ENCODE peak calls at places on chromosomes 12 and 14, in eight cellular contexts. R, X, F, Y, U, K, D and V are unnamed samples.

GRCh38 chr12:92927436-92928116 is 1.5 kb downstream of the EEA1 start:
- DNase-seq in R (peak; percentile 66), X (no peak), F (no peak), Y (no peak), U (peak; percentile 37), K (peak; percentile 45), D (no peak), V (no peak)

GRCh38 chr12:8677362-8677761 is 14.7 kb upstream of the MFAP5 start:
- DNase-seq in R (no peak), X (no peak), F (no peak), Y (no peak), U (no peak), K (no peak), D (no peak), V (no peak)

GRCh38 chr12:14571779-14572178 is 4.1 kb upstream of the PLBD1 start:
- DNase-seq in R (no peak), X (no peak), F (no peak), Y (no peak), U (no peak), K (no peak), D (no peak), V (no peak)

GRCh38 chr14:102201369-102201748 is 61.7 kb downstream of the WDR20 start:
- DNase-seq in R (no peak), X (no peak), F (no peak), Y (no peak), U (no peak), K (no peak), D (no peak), V (no peak)

GRCh38 chr12:65786041-65786440 is 38.2 kb upstream of the HMGA2 start:
- DNase-seq in R (no peak), X (no peak), F (no peak), Y (no peak), U (no peak), K (no peak), D (no peak), V (no peak)

GRCh38 chr12:3975652-3976051 is 102.5 kb upstream of the PARP11 start:
- DNase-seq in R (no peak), X (no peak), F (no peak), Y (no peak), U (no peak), K (no peak), D (no peak), V (no peak)

GRCh38 chr12:117577122-117577657 is 215.8 kb upstream of the NOS1 start:
- DNase-seq in R (no peak), X (no peak), F (no peak), Y (no peak), U (no peak), K (no peak), D (no peak), V (no peak)

GRCh38 chr12:132071837-132072384 is 72.2 kb downstream of the DDX51 start:
- DNase-seq in R (no peak), X (no peak), F (no peak), Y (no peak), U (no peak), K (no peak), D (no peak), V (no peak)

GRCh38 chr12:56221233-56221756 is 427 bp downstream of the RNF41 start:
- DNase-seq in R (peak; percentile 52), X (peak; percentile 74), F (no peak), Y (no peak), U (peak; percentile 32), K (peak; percentile 39), D (peak; percentile 49), V (no peak)

GRCh38 chr12:49644620-49644994 is 21.2 kb downstream of the PRPF40B start:
- DNase-seq in R (peak; percentile 79), X (peak; percentile 69), F (no peak), Y (peak; percentile 86), U (peak; percentile 68), K (peak; percentile 68), D (peak; percentile 80), V (peak; percentile 76)

GRCh38 chr14:81974543-81974942 is 440.9 kb upstream of the SEL1L start:
- DNase-seq in R (no peak), X (no peak), F (no peak), Y (no peak), U (no peak), K (no peak), D (no peak), V (no peak)

GRCh38 chr14:64638625-64639024 is 65.6 kb upstream of the PLEKHG3 start:
- DNase-seq in R (no peak), X (no peak), F (no peak), Y (no peak), U (no peak), K (no peak), D (no peak), V (no peak)

GRCh38 chr12:68953536-68953935 is 20.6 kb upstream of the CPM start:
- DNase-seq in R (peak; percentile 62), X (no peak), F (no peak), Y (no peak), U (no peak), K (no peak), D (no peak), V (no peak)

GRCh38 chr14:22106700-22107697 is 433.4 kb upstream of the OR4E1 start:
- DNase-seq in R (no peak), X (no peak), F (no peak), Y (no peak), U (no peak), K (no peak), D (no peak), V (no peak)

GRCh38 chr12:132427999-132428871 is 61.7 kb upstream of the FBRSL1 start:
- DNase-seq in R (no peak), X (peak; percentile 64), F (no peak), Y (no peak), U (no peak), K (peak; percentile 51), D (no peak), V (no peak)

GRCh38 chr12:53524476-53524875 is 17.2 kb upstream of the NPFF start:
- DNase-seq in R (no peak), X (no peak), F (no peak), Y (no peak), U (no peak), K (no peak), D (no peak), V (no peak)

GRCh38 chr12:53660064-53660463 is 15.8 kb downstream of the ATP5MC2 start:
- DNase-seq in R (no peak), X (no peak), F (no peak), Y (no peak), U (no peak), K (no peak), D (peak; percentile 32), V (no peak)

GRCh38 chr12:105168006-105168405 is 60.5 kb downstream of the WASHC4 start:
- DNase-seq in R (no peak), X (no peak), F (no peak), Y (no peak), U (no peak), K (no peak), D (no peak), V (no peak)

DNA sequence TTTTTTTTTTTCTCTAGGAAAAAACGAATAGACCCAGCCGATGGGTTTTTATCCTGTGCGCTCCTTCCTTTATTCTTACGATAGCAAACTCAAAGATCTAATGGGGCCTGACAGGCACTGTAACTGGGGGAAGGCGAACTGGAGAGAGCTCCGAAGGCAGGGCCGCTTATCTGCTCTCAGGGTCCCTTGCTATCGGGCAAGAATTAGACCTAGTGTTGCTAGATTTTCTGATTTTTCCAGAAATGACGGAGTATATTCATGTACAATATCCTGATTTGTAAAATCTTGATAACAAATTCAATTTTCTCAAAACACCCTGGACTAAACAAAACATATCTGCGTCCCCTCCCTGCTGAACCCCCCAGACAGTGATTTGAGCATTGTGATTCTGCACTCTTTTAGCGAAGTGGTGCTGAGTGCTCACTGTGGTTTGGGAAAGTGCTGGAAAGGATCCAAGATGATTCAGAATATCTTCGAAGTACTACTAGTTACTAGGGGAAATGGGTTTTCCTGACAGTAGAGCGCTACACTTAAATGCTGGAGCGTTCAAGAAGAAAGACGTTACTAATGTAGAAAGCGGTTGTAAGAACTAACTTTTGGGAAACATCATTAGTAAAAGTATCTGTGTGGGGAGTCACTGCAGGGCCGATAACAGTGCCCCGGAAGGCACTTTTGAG is 685 bp upstream of the STXBP6 start:
- DNase-seq in R (peak; percentile 38), X (no peak), F (no peak), Y (no peak), U (peak; percentile 37), K (no peak), D (no peak), V (no peak)
- H3K4me3 ChIP-seq in R (peak overlapping the region; percentile 44), X (peak overlapping the region; percentile 84), F (peak overlapping the region; percentile 49), Y (peak overlapping the region; percentile 71), U (peak overlapping the region; percentile 81), K (peak overlapping the region; percentile 68), D (peak overlapping the region; percentile 79), V (no peak overlapping the region)

GRCh38 chr14:72815459-72815858 is 78.4 kb downstream of the DPF3 start:
- DNase-seq in R (no peak), X (no peak), F (no peak), Y (no peak), U (no peak), K (no peak), D (no peak), V (no peak)
- H3K9me3 ChIP-seq in R (no peaks in the 10 kb centered on the region), X (no peaks in the 10 kb centered on the region), F (no peaks in the 10 kb centered on the region), Y (no peaks in the 10 kb centered on the region), U (no peaks in the 10 kb centered on the region), K (peaks cover 6% of the 10 kb centered on the region), D (peaks cover 8% of the 10 kb centered on the region), V (no peaks in the 10 kb centered on the region)

GRCh38 chr14:95250936-95251335 is 68.8 kb downstream of the CLMN start:
- DNase-seq in R (no peak), X (no peak), F (no peak), Y (no peak), U (no peak), K (no peak), D (no peak), V (no peak)
- H3K4me1 ChIP-seq in R (peaks cover 17% of the 10 kb centered on the region), X (no peaks in the 10 kb centered on the region), F (peaks cover 3% of the 10 kb centered on the region), Y (no peaks in the 10 kb centered on the region), U (peaks cover 6% of the 10 kb centered on the region), K (peaks cover 47% of the 10 kb centered on the region), D (peaks cover 13% of the 10 kb centered on the region), V (no peaks in the 10 kb centered on the region)

GRCh38 chr12:119179335-119180021 is 747 bp downstream of the HSPB8 start:
- DNase-seq in R (peak; percentile 75), X (no peak), F (no peak), Y (no peak), U (no peak), K (peak; percentile 69), D (no peak), V (no peak)
- H3K4me3 ChIP-seq in R (peak overlapping the region; percentile 61), X (peak overlapping the region; percentile 68), F (peak overlapping the region; percentile 45), Y (peak overlapping the region; percentile 91), U (no peak overlapping the region), K (peak overlapping the region; percentile 42), D (peak overlapping the region; percentile 82), V (no peak overlapping the region)

DNA sequence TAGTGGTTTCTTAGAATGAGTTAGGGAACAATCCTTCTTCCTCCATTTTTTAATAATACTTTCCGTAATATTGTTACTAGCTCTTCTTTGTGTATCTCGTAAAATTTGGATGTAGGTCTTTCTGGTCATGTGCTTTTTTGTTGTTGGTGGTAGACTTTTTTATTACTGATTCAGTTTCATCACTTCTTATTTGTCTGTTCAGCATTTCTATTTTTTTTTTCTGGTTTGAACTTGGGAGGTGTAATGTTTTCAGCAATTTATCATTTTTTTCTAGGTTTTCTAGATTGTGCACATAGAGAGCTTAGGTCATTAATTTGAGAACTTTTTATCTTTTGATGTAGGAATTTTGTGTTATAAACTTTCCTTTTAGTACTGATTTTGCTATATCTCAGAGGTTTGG is 1299.9 kb downstream of the FSCB start:
- DNase-seq in R (no peak), X (no peak), F (no peak), Y (no peak), U (no peak), K (no peak), D (no peak), V (no peak)
- H3K9me3 ChIP-seq in R (no peaks in the 10 kb centered on the region), X (no peaks in the 10 kb centered on the region), F (no peaks in the 10 kb centered on the region), Y (no peaks in the 10 kb centered on the region), U (no peaks in the 10 kb centered on the region), K (no peaks in the 10 kb centered on the region), D (no peaks in the 10 kb centered on the region), V (no peaks in the 10 kb centered on the region)